ENCODE peak calls at places on chromosome 4, in nine cellular contexts. N is neural crest cell; Z is tibial artery; K is effector CD8-positive, alpha-beta T cell; Y is NCI-H69; X is NCI-H1417 treated with DMSO at 0.1 percent for 48 hours; R is GM23248; I is PC-9; G is Ammon's horn. A is an unnamed sample.

GRCh38 chr4:168541608-168541953 is 44.7 kb downstream of the PALLD start:
- DNase-seq in X (no peak), Z (no peak), R (peak; percentile 77), K (no peak), I (peak; percentile 57), N (no peak), Y (no peak), G (no peak), A (peak; percentile 65)

GRCh38 chr4:168797176-168797575 is 212.9 kb downstream of the CBR4 start:
- DNase-seq in X (no peak), R (peak; percentile 79), K (no peak), G (no peak), I (peak; percentile 62), N (no peak), Y (no peak), Z (no peak), A (no peak)

GRCh38 chr4:148072789-148073188 is 340.9 kb downstream of the ARHGAP10 start:
- DNase-seq in X (no peak), I (no peak), K (no peak), Z (no peak), G (no peak), R (no peak), N (no peak), Y (no peak), A (no peak)

GRCh38 chr4:82713856-82714255 is 84.7 kb downstream of the SCD5 start:
- DNase-seq in G (no peak), K (no peak), N (no peak), X (no peak), R (peak; percentile 60), Y (no peak), I (no peak), Z (no peak), A (no peak)

GRCh38 chr4:117941611-117942010 is 92.7 kb upstream of the NDST3 start:
- DNase-seq in R (no peak), X (no peak), N (no peak), K (no peak), Y (peak; percentile 4), G (no peak), Z (no peak), I (no peak), A (no peak)

GRCh38 chr4:129218355-129218754 is 122.4 kb downstream of the C4orf33 start:
- DNase-seq in Z (no peak), I (no peak), Y (peak; percentile 79), R (peak; percentile 14), X (peak; percentile 41), N (no peak), K (no peak), G (peak; percentile 47), A (no peak)

GRCh38 chr4:123667496-123667895 is 270.9 kb downstream of the SPRY1 start:
- DNase-seq in K (no peak), Y (no peak), N (no peak), R (peak; percentile 88), I (no peak), Z (no peak), X (no peak), G (no peak), A (no peak)

GRCh38 chr4:64465263-64465662 is 56.0 kb upstream of the TECRL start:
- DNase-seq in R (no peak), Y (no peak), Z (no peak), K (no peak), I (no peak), N (no peak), X (no peak), G (no peak), A (no peak)

GRCh38 chr4:40196724-40197281 is at the start of gene RHOH:
- DNase-seq in Y (no peak), X (no peak), N (no peak), R (no peak), K (peak; percentile 73), I (no peak), Z (no peak), G (no peak), A (no peak)

GRCh38 chr4:26346203-26346620 is 25.4 kb downstream of the RBPJ start:
- DNase-seq in G (peak; percentile 55), N (no peak), I (no peak), X (no peak), Y (no peak), Z (no peak), K (no peak), R (no peak), A (peak; percentile 33)

GRCh38 chr4:104490770-104491395 is 3.8 kb downstream of the CXXC4 start:
- DNase-seq in N (peak; percentile 52), R (peak; percentile 53), G (peak; percentile 69), Z (peak; percentile 76), K (peak; percentile 16), I (no peak), Y (peak; percentile 95), X (peak; percentile 66), A (peak; percentile 52)

GRCh38 chr4:24659241-24659961 is 75.0 kb upstream of the DHX15 start:
- DNase-seq in K (no peak), N (no peak), G (peak; percentile 78), Z (no peak), I (peak; percentile 54), R (peak; percentile 3), Y (peak; percentile 79), X (no peak), A (no peak)

GRCh38 chr4:110165382-110166285 is 32.8 kb downstream of the ELOVL6 start:
- DNase-seq in N (no peak), Y (peak; percentile 73), R (peak; percentile 89), Z (no peak), X (no peak), G (no peak), K (peak; percentile 1), I (peak; percentile 86), A (peak; percentile 49)

GRCh38 chr4:145481942-145482208 is 222 bp downstream of the SMAD1 start:
- DNase-seq in Z (no peak), N (no peak), I (no peak), X (no peak), R (no peak), G (no peak), K (no peak), Y (no peak), A (no peak)

GRCh38 chr4:159175989-159176375 is 73.1 kb downstream of the RAPGEF2 start:
- DNase-seq in I (no peak), G (no peak), R (no peak), N (no peak), Y (no peak), Z (no peak), X (no peak), K (no peak), A (no peak)

GRCh38 chr4:60128916-60129315 is 1071.2 kb upstream of the ADGRL3 start:
- DNase-seq in N (no peak), K (no peak), Y (no peak), X (no peak), Z (no peak), G (no peak), I (no peak), R (no peak), A (no peak)

GRCh38 chr4:140363558-140363957 is 9.9 kb upstream of the SCOC start:
- DNase-seq in G (no peak), Z (no peak), Y (peak; percentile 91), N (no peak), K (no peak), X (peak; percentile 88), R (no peak), I (no peak), A (no peak)

GRCh38 chr4:174437324-174437723 is 85.0 kb downstream of the HPGD start:
- DNase-seq in R (peak; percentile 73), G (no peak), Z (no peak), Y (no peak), X (no peak), K (no peak), N (no peak), I (no peak), A (peak; percentile 49)